ENCODE peak calls at places on chromosomes 2 and 18, in six cellular contexts. U is naive thymus-derived CD4-positive, alpha-beta T cell; Z is heart right ventricle; Q is DND-41; N is stomach; C is lower lobe of right lung. X is an unnamed sample. For H3K9me3 and H3K27me3, the result is how much of the 10 kb centered on the place peaks cover.

GRCh38 chr2:236177604-236177966 is 9.4 kb upstream of the GBX2 start:
- DNase-seq in Q (no peak), Z (no peak), C (no peak), U (no peak), N (no peak), X (no peak)

GRCh38 chr18:70288171-70288850 is 534 bp upstream of the SOCS6 start:
- DNase-seq in U (no peak), C (peak), Q (no peak), N (peak), Z (peak), X (no peak)

GRCh38 chr2:219441451-219442205 is 7.0 kb downstream of the SPEG start:
- DNase-seq in Z (no peak), Q (peak), U (peak), C (no peak), N (peak), X (peak)

GRCh38 chr2:102599486-102599885 is 19.9 kb upstream of the SLC9A2 start:
- DNase-seq in Z (no peak), N (no peak), C (no peak), Q (no peak), U (no peak), X (no peak)

GRCh38 chr2:222322241-222322640 is 23.4 kb upstream of the PAX3 start:
- DNase-seq in Q (no peak), C (no peak), N (no peak), U (no peak), Z (no peak), X (no peak)

GRCh38 chr2:207749873-207750272 is 19.8 kb downstream of the FZD5 start:
- DNase-seq in Z (no peak), U (no peak), Q (no peak), N (no peak), C (no peak), X (no peak)

GRCh38 chr2:199115169-199115568 is 342.6 kb downstream of the SATB2 start:
- DNase-seq in N (no peak), U (no peak), Z (no peak), Q (no peak), C (no peak), X (no peak)

GRCh38 chr2:197677483-197677882 is 2.1 kb upstream of the RFTN2 start:
- DNase-seq in N (no peak), C (no peak), U (no peak), Z (no peak), Q (no peak), X (no peak)

GRCh38 chr2:60551241-60552095 is 2.0 kb downstream of the BCL11A start:
- DNase-seq in Z (no peak), N (peak), Q (peak), U (no peak), C (no peak), X (no peak)

GRCh38 chr2:205169453-205169852 is 512.8 kb upstream of the NRP2 start:
- DNase-seq in Z (no peak), U (no peak), N (no peak), Q (no peak), C (no peak), X (no peak)

GRCh38 chr18:3380384-3380961 is 69.5 kb upstream of the TGIF1 start:
- DNase-seq in Z (no peak), N (no peak), Q (no peak), U (no peak), C (no peak), X (no peak)

GRCh38 chr2:111694690-111695089 is 189.3 kb downstream of the ANAPC1 start:
- DNase-seq in Z (no peak), C (no peak), N (no peak), U (no peak), Q (no peak), X (no peak)

GRCh38 chr2:220931491-220931890 is 640.6 kb downstream of the EPHA4 start:
- DNase-seq in Z (no peak), Q (no peak), N (no peak), C (no peak), U (no peak), X (no peak)

GRCh38 chr2:86671304-86671981 is 47.8 kb upstream of the RNF103 start:
- DNase-seq in Q (no peak), C (no peak), N (no peak), U (no peak), Z (peak), X (no peak)

GRCh38 chr2:31404827-31405226 is 9.7 kb downstream of the XDH start:
- DNase-seq in U (no peak), N (no peak), Z (no peak), Q (no peak), C (no peak), X (no peak)

GRCh38 chr18:39636931-39637330 is 2071.3 kb upstream of the CELF4 start:
- DNase-seq in N (no peak), C (no peak), U (no peak), Z (no peak), Q (no peak), X (no peak)

GRCh38 chr2:136010126-136010525 is 24.7 kb upstream of the DARS1 start:
- DNase-seq in Q (no peak), Z (no peak), C (no peak), U (no peak), N (no peak), X (no peak)

GRCh38 chr2:102340778-102341177 is 14.8 kb upstream of the IL18R1 start:
- DNase-seq in Z (no peak), U (no peak), Q (no peak), C (no peak), N (no peak), X (no peak)

GRCh38 chr2:157324331-157324843 is 1.2 kb downstream of the ERMN start:
- DNase-seq in N (no peak), Z (no peak), Q (no peak), C (no peak), U (no peak), X (no peak)

GRCh38 chr2:65530547-65531320 is 98.3 kb upstream of the SPRED2 start:
- DNase-seq in Q (no peak), C (no peak), N (no peak), U (no peak), Z (no peak), X (no peak)

GRCh38 chr2:111704246-111704645 is 179.7 kb downstream of the ANAPC1 start:
- DNase-seq in Z (no peak), C (no peak), U (no peak), Q (peak), N (no peak), X (no peak)

GRCh38 chr2:36562973-36563532 is 34.9 kb downstream of the FEZ2 start:
- DNase-seq in Z (no peak), U (no peak), Q (no peak), N (no peak), C (no peak), X (no peak)

GRCh38 chr2:158936978-158937377 is 31.5 kb upstream of the TANC1 start:
- DNase-seq in C (no peak), U (no peak), N (no peak), Q (no peak), Z (peak), X (no peak)

GRCh38 chr18:23059541-23060465 is 75.5 kb upstream of the CABLES1 start:
- DNase-seq in N (no peak), Q (no peak), Z (no peak), C (no peak), U (no peak), X (no peak)

GRCh38 chr2:73092146-73092783 is 20.5 kb downstream of the RAB11FIP5 start:
- DNase-seq in N (no peak), C (no peak), U (no peak), Q (no peak), Z (no peak), X (no peak)

GRCh38 chr2:95007822-95008221 is 17.7 kb upstream of the MAL start:
- DNase-seq in N (no peak), U (no peak), Q (no peak), Z (peak), C (no peak), X (no peak)

GRCh38 chr2:10258326-10258725 is 44.4 kb upstream of the HPCAL1 start:
- DNase-seq in C (no peak), N (no peak), Q (no peak), Z (no peak), U (no peak), X (no peak)

GRCh38 chr2:31440764-31441163 is 26.2 kb upstream of the XDH start:
- DNase-seq in N (no peak), Z (no peak), C (no peak), Q (no peak), U (no peak), X (no peak)

GRCh38 chr2:231394201-231395141 is 1.0 kb upstream of the B3GNT7 start:
- DNase-seq in C (no peak), U (no peak), Z (no peak), Q (no peak), N (no peak), X (no peak)

GRCh38 chr2:103293266-103293583 is 531.4 kb downstream of the TMEM182 start:
- DNase-seq in N (no peak), C (no peak), U (no peak), Z (no peak), Q (no peak), X (no peak)

GRCh38 chr2:43136862-43137261 is 89.5 kb downstream of the ZFP36L2 start:
- DNase-seq in Z (no peak), C (no peak), U (peak), Q (peak), N (no peak), X (peak)

GRCh38 chr2:62439425-62439824 is 66.6 kb downstream of the TMEM17 start:
- DNase-seq in U (no peak), N (no peak), Z (no peak), C (no peak), Q (no peak), X (no peak)

GRCh38 chr2:236742936-236743622 is 173.5 kb downstream of the ACKR3 start:
- DNase-seq in Q (no peak), U (no peak), Z (no peak), N (no peak), C (no peak), X (no peak)

GRCh38 chr18:500230-500555 is 308 bp downstream of the COLEC12 start:
- DNase-seq in C (no peak), U (no peak), Q (no peak), N (no peak), Z (no peak), X (no peak)

GRCh38 chr18:31950620-31951019 is 7.7 kb upstream of the TRAPPC8 start:
- DNase-seq in N (no peak), C (no peak), Z (no peak), Q (no peak), U (no peak), X (no peak)

GRCh38 chr18:45856526-45856925 is 31.1 kb downstream of the SIGLEC15 start:
- DNase-seq in N (no peak), U (no peak), Q (no peak), C (no peak), Z (no peak), X (no peak)

GRCh38 chr18:59514193-59514592 is 155.1 kb upstream of the LMAN1 start:
- DNase-seq in N (no peak), U (no peak), Q (no peak), Z (peak), C (no peak), X (no peak)

GRCh38 chr2:180394305-180394704 is 387.2 kb upstream of the CWC22 start:
- DNase-seq in U (no peak), Z (no peak), Q (no peak), N (no peak), C (no peak), X (no peak)
- H3K9me3 ChIP-seq in U (under half), Z (half or more), Q (under half), N (under half), C (under half), X (under half)

DNA sequence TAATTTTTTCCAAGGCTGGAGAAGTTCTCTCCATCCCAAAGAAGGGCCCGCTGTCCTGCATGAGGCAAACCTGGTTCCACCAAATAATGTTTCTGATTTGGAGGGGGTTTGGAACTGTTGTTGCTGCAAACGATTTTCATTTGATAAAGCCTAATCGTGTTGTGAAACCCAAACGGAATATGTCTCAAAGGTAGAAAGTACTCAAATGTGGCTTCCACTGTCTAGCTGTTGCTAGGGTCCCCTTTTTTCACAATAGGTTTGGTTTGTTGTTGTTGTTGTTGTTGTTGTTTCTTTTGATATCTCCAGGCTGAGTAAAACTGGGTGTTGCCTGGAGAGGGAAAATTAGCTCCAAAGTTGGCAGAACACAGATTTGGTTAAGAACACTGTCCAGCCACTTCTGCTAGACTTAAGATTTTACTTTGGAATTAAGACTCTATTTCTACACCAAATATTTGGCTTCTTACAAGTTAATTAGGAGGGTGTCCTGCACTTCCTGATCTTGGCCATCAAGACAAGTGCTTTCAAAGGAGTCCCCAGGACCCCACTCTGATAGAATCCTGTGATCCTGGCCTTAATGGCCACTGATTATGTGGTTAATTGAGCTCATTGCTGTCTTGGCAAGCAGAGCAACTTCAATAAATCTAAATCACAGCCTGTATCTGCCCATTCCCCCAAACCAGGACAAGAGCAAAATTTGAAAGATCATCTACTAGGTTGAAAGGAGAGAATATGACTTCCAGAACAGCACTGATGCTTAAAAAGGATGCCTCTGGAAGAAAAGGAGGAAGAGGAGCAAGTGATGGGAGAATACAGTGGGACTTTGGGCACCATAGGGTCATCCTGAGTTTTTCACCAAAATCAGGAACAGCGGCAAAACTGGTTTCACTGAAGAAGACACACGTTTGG is 3.3 kb upstream of the HOXD13 start:
- DNase-seq in C (no peak), N (no peak), U (no peak), Q (no peak), Z (no peak), X (no peak)
- H3K27me3 ChIP-seq in C (half or more), N (half or more), U (half or more), Q (under half), Z (half or more), X (half or more)

DNA sequence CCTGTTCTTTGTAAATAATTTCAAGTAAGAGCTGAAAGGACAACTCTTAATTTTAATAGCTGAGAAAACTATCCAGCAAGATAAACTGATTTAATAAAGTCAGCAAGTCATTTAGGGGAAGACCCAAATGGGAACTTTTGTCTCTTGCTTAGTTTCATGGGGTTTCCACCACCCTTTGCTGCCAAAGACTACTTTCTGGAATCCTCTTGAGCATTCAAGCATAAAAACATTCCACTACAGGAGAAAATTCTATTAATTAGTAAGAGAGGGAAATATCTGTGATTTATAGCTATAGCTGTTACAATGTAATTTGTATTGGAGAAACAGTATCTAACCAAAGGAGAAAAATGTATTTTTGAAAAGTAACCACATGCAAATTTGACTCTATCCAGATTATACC is 20.6 kb downstream of the EFEMP1 start:
- DNase-seq in C (no peak), Z (no peak), U (no peak), Q (no peak), N (no peak), X (no peak)
- H3K9me3 ChIP-seq in C (under half), Z (under half), U (under half), Q (under half), N (under half), X (under half)

DNA sequence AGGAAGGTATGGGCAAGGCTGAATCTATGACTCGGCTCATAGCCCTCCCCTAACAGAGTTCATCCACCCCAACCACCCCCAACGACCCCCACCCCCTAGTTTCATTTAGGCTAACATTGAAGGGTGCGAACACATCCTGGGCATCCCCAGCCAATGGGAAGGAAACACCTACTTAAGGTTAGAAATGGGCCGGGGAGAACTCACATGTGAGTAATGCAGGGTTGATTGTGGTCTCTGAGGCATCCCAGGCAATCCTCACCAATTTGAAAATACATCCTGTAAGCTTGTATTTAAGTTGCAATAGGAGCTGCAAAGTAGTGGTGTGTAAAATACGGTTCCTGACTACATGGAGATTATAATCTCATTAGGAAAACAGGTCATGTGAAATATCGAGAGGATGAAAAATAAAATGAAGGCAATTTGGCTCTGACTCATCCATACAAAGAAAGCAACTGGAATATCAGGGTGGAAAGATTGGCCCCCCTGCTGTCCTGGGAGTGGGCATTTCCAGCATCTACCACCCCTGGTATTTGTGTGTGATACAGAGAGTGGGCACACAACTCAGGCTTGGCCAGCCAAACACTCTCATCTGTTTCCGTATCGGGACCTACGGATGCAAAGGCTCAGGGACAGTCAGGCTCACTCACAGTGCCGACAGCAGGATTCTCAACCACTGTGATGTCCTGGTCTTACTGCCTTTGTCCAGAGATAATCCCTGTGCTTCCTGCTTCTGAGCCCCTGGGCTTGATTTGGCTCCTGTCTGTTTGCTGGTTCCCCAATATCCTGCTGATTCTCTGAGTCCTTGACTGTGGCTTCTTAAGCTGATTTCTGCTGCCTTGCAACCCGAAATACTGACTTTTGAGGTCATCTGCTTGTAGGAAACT is 90.0 kb upstream of the NCKAP5 start:
- DNase-seq in N (no peak), U (no peak), Q (no peak), C (no peak), Z (no peak), X (no peak)
- H3K27me3 ChIP-seq in N (under half), U (under half), Q (under half), C (under half), Z (under half), X (under half)

GRCh38 chr2:239120664-239121063 is 272.8 kb downstream of the TWIST2 start:
- DNase-seq in U (no peak), N (no peak), Q (no peak), Z (peak), C (no peak), X (no peak)
- H3K9me3 ChIP-seq in U (under half), N (under half), Q (under half), Z (under half), C (under half), X (under half)

GRCh38 chr2:233147829-233148167 is 87.7 kb downstream of the INPP5D start:
- DNase-seq in Q (no peak), C (no peak), U (no peak), N (no peak), Z (no peak), X (no peak)
- H3K27me3 ChIP-seq in Q (under half), C (under half), U (under half), N (under half), Z (under half), X (under half)

X was measured in CD8-positive, alpha-beta memory T cell.